ENCODE peak calls at places on chromosomes 7 and 10, in four cellular contexts. Z, W, G and P are unnamed samples.

GRCh38 chr10:89710748-89711147 is 9.4 kb downstream of the KIF20B start:
- DNase-seq in Z (no peak), G (no peak), W (no peak), P (no peak)

GRCh38 chr7:31002256-31002655 is 38.5 kb downstream of the GHRHR start:
- DNase-seq in G (no peak), W (no peak), Z (no peak), P (no peak)

GRCh38 chr10:43815486-43815885 is 166.8 kb upstream of the ZNF32 start:
- DNase-seq in G (no peak), Z (no peak), W (no peak), P (no peak)

GRCh38 chr7:95766086-95766485 is 6.3 kb upstream of the DYNC1I1 start:
- DNase-seq in Z (no peak), W (no peak), G (no peak), P (no peak)

GRCh38 chr7:135930565-135931423 is 46.4 kb downstream of the MTPN start:
- DNase-seq in Z (no peak), G (no peak), W (peak), P (no peak)

GRCh38 chr10:105837951-105838350 is 1196.9 kb downstream of the SORCS3 start:
- DNase-seq in G (no peak), W (no peak), Z (no peak), P (no peak)

GRCh38 chr10:101952196-101952595 is 103.8 kb downstream of the ARMH3 start:
- DNase-seq in G (no peak), W (no peak), Z (no peak), P (no peak)

GRCh38 chr10:95327367-95327766 is 36.6 kb upstream of the PDLIM1 start:
- DNase-seq in Z (no peak), G (no peak), W (peak), P (no peak)

GRCh38 chr7:107392811-107393210 is 77.0 kb upstream of the GPR22 start:
- DNase-seq in Z (no peak), G (no peak), W (no peak), P (no peak)

GRCh38 chr10:61929555-61929954 is 28.1 kb downstream of the ARID5B start:
- DNase-seq in G (no peak), W (no peak), Z (no peak), P (no peak)

GRCh38 chr7:92586403-92586802 is 3.8 kb downstream of the FAM133B start:
- DNase-seq in W (no peak), Z (no peak), G (no peak), P (no peak)

GRCh38 chr10:80460399-80461207 is 6.5 kb downstream of the TSPAN14 start:
- DNase-seq in G (no peak), W (no peak), Z (peak), P (peak)

GRCh38 chr7:114818501-114818900 is 103.4 kb upstream of the MDFIC start:
- DNase-seq in Z (peak), G (peak), W (no peak), P (no peak)

GRCh38 chr7:13920053-13920697 is 69.3 kb downstream of the ETV1 start:
- DNase-seq in Z (peak), G (peak), W (peak), P (no peak)

GRCh38 chr7:146961617-146962016 is 845.0 kb downstream of the CNTNAP2 start:
- DNase-seq in G (peak), W (peak), Z (no peak), P (no peak)

GRCh38 chr7:44398506-44398905 is 73.1 kb upstream of the CAMK2B start:
- DNase-seq in G (no peak), W (peak), Z (no peak), P (no peak)

GRCh38 chr10:33434948-33435347 is 100.5 kb upstream of the NRP1 start:
- DNase-seq in Z (no peak), G (no peak), W (no peak), P (no peak)

GRCh38 chr7:74097937-74098614 is 14.5 kb downstream of the LIMK1 start:
- DNase-seq in W (no peak), Z (no peak), G (peak), P (no peak)

GRCh38 chr7:70307544-70308106 is 709.4 kb downstream of the AUTS2 start:
- DNase-seq in G (no peak), W (no peak), Z (no peak), P (no peak)

GRCh38 chr7:85290252-85290651 is 103.4 kb upstream of the SEMA3D start:
- DNase-seq in W (no peak), Z (no peak), G (no peak), P (no peak)

GRCh38 chr7:54679414-54679813 is 79.6 kb downstream of the SEC61G start:
- DNase-seq in Z (no peak), G (no peak), W (no peak), P (no peak)

GRCh38 chr10:43102063-43102828 is 25.4 kb downstream of the RET start:
- DNase-seq in G (no peak), W (no peak), Z (no peak), P (no peak)

GRCh38 chr10:133081636-133082035 is 6.1 kb upstream of the ADGRA1 start:
- DNase-seq in W (no peak), G (no peak), Z (no peak), P (no peak)

GRCh38 chr10:133083422-133084100 is 4.2 kb upstream of the ADGRA1 start:
- DNase-seq in G (no peak), W (no peak), Z (no peak), P (no peak)

GRCh38 chr10:133079836-133080682 is 7.7 kb upstream of the ADGRA1 start:
- DNase-seq in Z (no peak), G (no peak), W (no peak), P (no peak)

GRCh38 chr10:133082685-133083421 is 4.9 kb upstream of the ADGRA1 start:
- DNase-seq in G (no peak), Z (no peak), W (no peak), P (no peak)

GRCh38 chr10:133080683-133081040 is 7.1 kb upstream of the ADGRA1 start:
- DNase-seq in W (no peak), G (no peak), Z (no peak), P (no peak)
- H3K27ac ChIP-seq in W (no peak), G (no peak), Z (no peak), P (no peak)

GRCh38 chr10:116740971-116741370 is 1.4 kb downstream of the HSPA12A start:
- DNase-seq in G (no peak), Z (no peak), W (no peak), P (peak)
- H3K27ac ChIP-seq in G (no peak), Z (no peak), W (peak), P (peak)

GRCh38 chr7:100465299-100465698 is 1.2 kb upstream of the SPACDR start:
- DNase-seq in Z (no peak), W (no peak), G (no peak), P (no peak)

GRCh38 chr7:100466830-100467605 is 3.0 kb upstream of the SPACDR start:
- DNase-seq in W (no peak), Z (no peak), G (no peak), P (no peak)

GRCh38 chr7:100465702-100466311 is 1.7 kb upstream of the SPACDR start:
- DNase-seq in G (no peak), W (peak), Z (no peak), P (peak)

GRCh38 chr7:100464791-100465190 is 731 bp upstream of the SPACDR start:
- DNase-seq in W (no peak), Z (no peak), G (no peak), P (no peak)

GRCh38 chr7:100464210-100464660 is at the start of gene SPACDR:
- DNase-seq in Z (no peak), G (no peak), W (no peak), P (no peak)
- H3K27ac ChIP-seq in Z (no peak), G (no peak), W (no peak), P (peak)

GRCh38 chr7:36151921-36152755 is 916 bp upstream of the EEPD1 start:
- DNase-seq in Z (no peak), W (no peak), G (peak), P (no peak)

GRCh38 chr7:36152756-36153570 is at the start of gene EEPD1:
- DNase-seq in G (peak), W (peak), Z (peak), P (peak)

GRCh38 chr7:36154255-36155212 is 1.5 kb downstream of the EEPD1 start:
- DNase-seq in G (no peak), W (no peak), Z (no peak), P (no peak)

GRCh38 chr7:36155811-36156361 is 2.8 kb downstream of the EEPD1 start:
- DNase-seq in G (no peak), W (peak), Z (no peak), P (no peak)

DNA sequence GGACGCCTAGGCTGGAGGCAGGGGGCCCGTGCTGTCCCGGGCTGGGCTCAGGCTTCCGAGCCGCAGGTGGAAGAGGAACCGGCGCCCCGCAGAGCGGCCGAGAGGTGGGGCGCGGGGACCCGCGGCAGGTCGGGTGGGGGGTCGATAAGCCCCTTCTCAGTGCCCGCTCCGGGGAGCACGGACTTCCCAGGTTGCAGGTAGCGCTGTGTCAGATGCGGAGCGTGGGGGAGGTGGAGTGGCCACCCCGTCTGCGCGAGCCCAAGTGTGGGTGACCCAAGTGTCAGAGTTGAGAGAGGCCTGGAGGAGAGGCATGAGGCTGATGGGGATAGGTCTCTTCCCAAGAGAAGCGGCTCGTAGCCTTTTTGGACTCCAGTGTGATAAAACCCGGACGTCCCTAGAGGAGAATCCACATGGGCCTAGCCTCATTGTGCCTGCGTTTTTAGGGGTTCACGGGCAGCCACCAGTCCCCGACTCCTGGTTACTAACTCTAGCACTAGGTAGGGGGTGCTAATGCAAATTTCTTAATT is 580 bp downstream of the EEPD1 start:
- DNase-seq in Z (no peak), W (no peak), G (no peak), P (peak)
- H3K27ac ChIP-seq in Z (peak), W (peak), G (peak), P (peak)

GRCh38 chr10:103141950-103142349 is 51.1 kb downstream of the NT5C2 start:
- DNase-seq in G (no peak), W (no peak), Z (no peak), P (no peak)
- H3K27ac ChIP-seq in G (peak), W (no peak), Z (no peak), P (no peak)

DNA sequence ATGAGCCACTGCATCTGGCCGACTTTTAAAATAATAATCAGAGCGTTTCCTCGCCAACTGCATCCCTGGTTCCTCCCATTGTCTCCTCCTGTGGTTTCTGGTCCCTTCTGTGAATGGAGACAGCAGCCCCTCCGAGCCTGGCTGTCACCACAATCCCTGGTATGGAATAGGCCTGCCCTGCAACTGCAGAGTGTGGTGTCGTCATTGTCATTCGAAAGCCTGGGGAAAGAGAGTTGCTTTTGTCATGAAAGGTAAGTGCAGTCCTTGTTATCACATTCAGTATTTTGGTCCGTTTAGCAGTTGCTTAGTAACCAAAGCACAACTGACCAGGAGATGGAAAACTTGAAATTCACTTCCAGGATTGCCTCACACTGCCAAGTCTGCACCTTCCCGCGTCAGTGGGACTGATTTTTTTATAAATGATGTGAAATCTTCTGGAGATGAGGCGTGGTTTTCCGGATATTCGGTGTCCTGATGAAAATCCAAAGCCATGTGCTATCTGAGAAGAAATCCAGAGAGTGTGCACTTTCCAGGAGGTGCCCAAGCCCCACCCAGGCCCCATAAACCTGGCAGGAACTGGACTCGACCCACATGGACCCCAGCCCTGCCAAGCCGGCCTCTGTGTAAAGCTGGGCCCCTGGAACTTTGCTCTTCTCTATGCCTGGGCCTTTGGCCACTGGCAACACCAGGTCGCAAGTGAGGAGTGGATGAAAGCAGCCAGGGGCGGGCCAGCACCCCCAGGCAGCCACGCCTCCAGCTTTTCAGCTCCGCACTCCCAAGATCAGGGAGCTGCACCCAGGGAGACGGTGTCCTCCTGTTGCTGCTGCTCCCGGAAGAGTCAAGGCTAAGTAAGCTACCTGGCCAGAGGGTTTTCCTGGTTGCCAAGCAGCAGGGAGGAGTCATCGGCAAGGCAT is 133.7 kb upstream of the SH2B2 start:
- DNase-seq in Z (peak), W (peak), G (no peak), P (no peak)
- H3K27ac ChIP-seq in Z (no peak), W (peak), G (no peak), P (no peak)